ENCODE peak calls at places on chromosomes 11 and 22, in ten cellular contexts. A is CD4-positive, alpha-beta T cell; V is skeletal muscle cell; X is Karpas-422; S is NCI-H187; O is WTC11; N is NCI-H1092; W is ureter; E is left cardiac atrium; M is activated naive CD4-positive, alpha-beta T cell. T is an unnamed sample.

GRCh38 chr11:33040127-33040861 is 922 bp downstream of the TCP11L1 start:
- DNase-seq in A (no peak), V (no peak), X (peak; percentile 93), S (no peak), O (no peak), N (peak; percentile 17), W (no peak), E (no peak), M (no peak), T (no peak)

GRCh38 chr11:1333091-1333772 is 23.8 kb upstream of the TOLLIP start:
- DNase-seq in A (no peak), V (no peak), X (no peak), S (no peak), O (no peak), N (no peak), W (no peak), E (no peak), M (no peak), T (peak; percentile 69)

GRCh38 chr11:57425565-57426438 is 1.1 kb downstream of the SLC43A3 start:
- DNase-seq in A (no peak), V (no peak), X (no peak), S (no peak), O (no peak), N (no peak), W (peak; percentile 56), E (peak; percentile 80), M (no peak), T (peak; percentile 71)

GRCh38 chr11:7858001-7858400 is 61.3 kb upstream of the OR5P2 start:
- DNase-seq in A (no peak), V (no peak), X (no peak), S (no peak), O (no peak), N (no peak), W (peak; percentile 44), E (no peak), M (no peak), T (no peak)

GRCh38 chr11:128451651-128452470 is 135.5 kb downstream of the ETS1 start:
- DNase-seq in A (no peak), V (peak; percentile 41), X (no peak), S (no peak), O (no peak), N (peak; percentile 75), W (peak; percentile 52), E (peak; percentile 90), M (no peak), T (no peak)

GRCh38 chr22:42111798-42112197 is 18.8 kb downstream of the CYP2D6 start:
- DNase-seq in A (no peak), V (no peak), X (no peak), S (no peak), O (no peak), N (no peak), W (no peak), E (no peak), M (no peak), T (no peak)

GRCh38 chr22:29302681-29303465 is 3.6 kb upstream of the GAS2L1 start:
- DNase-seq in A (no peak), V (no peak), X (no peak), S (no peak), O (no peak), N (no peak), W (no peak), E (no peak), M (no peak), T (no peak)

GRCh38 chr11:45143494-45143893 is 2.9 kb upstream of the PRDM11 start:
- DNase-seq in A (no peak), V (no peak), X (no peak), S (no peak), O (no peak), N (no peak), W (no peak), E (no peak), M (no peak), T (no peak)

GRCh38 chr11:71304045-71304444 is 51.7 kb upstream of the SHANK2 start:
- DNase-seq in A (no peak), V (no peak), X (no peak), S (no peak), O (no peak), N (no peak), W (peak; percentile 5), E (no peak), M (no peak), T (no peak)

GRCh38 chr11:14132312-14132711 is 169.8 kb downstream of the SPON1 start:
- DNase-seq in A (no peak), V (no peak), X (no peak), S (no peak), O (no peak), N (no peak), W (no peak), E (no peak), M (no peak), T (no peak)

GRCh38 chr11:118892964-118893363 is 9.3 kb downstream of the CXCR5 start:
- DNase-seq in A (no peak), V (no peak), X (no peak), S (no peak), O (no peak), N (no peak), W (no peak), E (no peak), M (peak; percentile 16), T (no peak)

GRCh38 chr11:121042296-121042695 is 18.4 kb downstream of the TBCEL start:
- DNase-seq in A (no peak), V (no peak), X (no peak), S (no peak), O (no peak), N (no peak), W (no peak), E (no peak), M (no peak), T (no peak)

GRCh38 chr11:10659339-10660216 is 34.0 kb downstream of the IRAG1 start:
- DNase-seq in A (no peak), V (peak; percentile 91), X (no peak), S (no peak), O (no peak), N (no peak), W (peak; percentile 72), E (no peak), M (no peak), T (peak; percentile 74)

GRCh38 chr22:47836957-47837356 is 1074.5 kb downstream of the TBC1D22A start:
- DNase-seq in A (no peak), V (peak; percentile 45), X (no peak), S (no peak), O (no peak), N (no peak), W (no peak), E (no peak), M (no peak), T (peak; percentile 69)

GRCh38 chr11:13210424-13210823 is 67.2 kb upstream of the BMAL1 start:
- DNase-seq in A (peak; percentile 17), V (peak; percentile 32), X (peak; percentile 62), S (peak; percentile 36), O (peak; percentile 62), N (peak; percentile 67), W (peak; percentile 58), E (peak; percentile 44), M (no peak), T (peak; percentile 59)

GRCh38 chr22:23315341-23315917 is 135.1 kb downstream of the BCR start:
- DNase-seq in A (peak; percentile 48), V (peak; percentile 24), X (peak; percentile 84), S (peak; percentile 7), O (peak; percentile 83), N (no peak), W (no peak), E (peak; percentile 50), M (peak; percentile 50), T (peak; percentile 53)

GRCh38 chr22:28978863-28979799 is 82.5 kb downstream of the C22orf31 start:
- DNase-seq in A (no peak), V (no peak), X (no peak), S (no peak), O (no peak), N (no peak), W (no peak), E (no peak), M (no peak), T (no peak)

GRCh38 chr22:25451480-25452114 is 112.9 kb upstream of the GRK3 start:
- DNase-seq in A (no peak), V (no peak), X (no peak), S (no peak), O (no peak), N (no peak), W (no peak), E (no peak), M (no peak), T (no peak)

GRCh38 chr22:34798605-34799004 is 267.4 kb upstream of the ISX start:
- DNase-seq in A (no peak), V (peak; percentile 65), X (no peak), S (no peak), O (no peak), N (no peak), W (no peak), E (no peak), M (no peak), T (no peak)

T was measured in MG63.